ENCODE peak calls at places on chromosomes 6 and 20, in six cellular contexts. One of them, this sample, is unnamed.

GRCh38 chr20:4808872-4809271 is 87.2 kb downstream of the PRND start:
- DNase-seq in activated CD4-positive, alpha-beta T cell treated with anti-CD3 and anti-CD28 coated beads, Interleukin-2, amount 10 ng/mL, durations not matched to agents 7 days and 5 days: no peak
- DNase-seq in NCI-H1092 treated with DMSO at 0.1 percent for 48 hours: no peak
- DNase-seq in T-cell: no peak
- DNase-seq in HuH-7.5: no peak
- DNase-seq in T1000: no peak
- DNase-seq in this sample: no peak

GRCh38 chr6:150491131-150491795 is 108.4 kb upstream of the PLEKHG1 start:
- DNase-seq in activated CD4-positive, alpha-beta T cell treated with anti-CD3 and anti-CD28 coated beads, Interleukin-2, amount 10 ng/mL, durations not matched to agents 7 days and 5 days: peak
- DNase-seq in NCI-H1092 treated with DMSO at 0.1 percent for 48 hours: no peak
- DNase-seq in T-cell: no peak
- DNase-seq in HuH-7.5: no peak
- DNase-seq in T1000: no peak
- DNase-seq in this sample: no peak

GRCh38 chr6:158772851-158773371 is 46.3 kb downstream of the EZR start:
- DNase-seq in activated CD4-positive, alpha-beta T cell treated with anti-CD3 and anti-CD28 coated beads, Interleukin-2, amount 10 ng/mL, durations not matched to agents 7 days and 5 days: no peak
- DNase-seq in NCI-H1092 treated with DMSO at 0.1 percent for 48 hours: no peak
- DNase-seq in T-cell: no peak
- DNase-seq in HuH-7.5: no peak
- DNase-seq in T1000: no peak
- DNase-seq in this sample: peak

GRCh38 chr20:32195581-32195980 is 12.0 kb downstream of the PLAGL2 start:
- DNase-seq in activated CD4-positive, alpha-beta T cell treated with anti-CD3 and anti-CD28 coated beads, Interleukin-2, amount 10 ng/mL, durations not matched to agents 7 days and 5 days: no peak
- DNase-seq in NCI-H1092 treated with DMSO at 0.1 percent for 48 hours: no peak
- DNase-seq in T-cell: no peak
- DNase-seq in HuH-7.5: no peak
- DNase-seq in T1000: no peak
- DNase-seq in this sample: no peak

GRCh38 chr20:22373164-22373895 is 211.0 kb downstream of the FOXA2 start:
- DNase-seq in activated CD4-positive, alpha-beta T cell treated with anti-CD3 and anti-CD28 coated beads, Interleukin-2, amount 10 ng/mL, durations not matched to agents 7 days and 5 days: no peak
- DNase-seq in NCI-H1092 treated with DMSO at 0.1 percent for 48 hours: no peak
- DNase-seq in T-cell: no peak
- DNase-seq in HuH-7.5: no peak
- DNase-seq in T1000: no peak
- DNase-seq in this sample: no peak

GRCh38 chr6:159084493-159085091 is 39.8 kb upstream of the TAGAP start:
- DNase-seq in activated CD4-positive, alpha-beta T cell treated with anti-CD3 and anti-CD28 coated beads, Interleukin-2, amount 10 ng/mL, durations not matched to agents 7 days and 5 days: no peak
- DNase-seq in NCI-H1092 treated with DMSO at 0.1 percent for 48 hours: no peak
- DNase-seq in T-cell: no peak
- DNase-seq in HuH-7.5: no peak
- DNase-seq in T1000: no peak
- DNase-seq in this sample: no peak

GRCh38 chr20:47204746-47205122 is 151.8 kb downstream of the ZMYND8 start:
- DNase-seq in activated CD4-positive, alpha-beta T cell treated with anti-CD3 and anti-CD28 coated beads, Interleukin-2, amount 10 ng/mL, durations not matched to agents 7 days and 5 days: no peak
- DNase-seq in NCI-H1092 treated with DMSO at 0.1 percent for 48 hours: no peak
- DNase-seq in T-cell: no peak
- DNase-seq in HuH-7.5: no peak
- DNase-seq in T1000: no peak
- DNase-seq in this sample: no peak

GRCh38 chr6:128696651-128697391 is 176.4 kb upstream of the PTPRK start:
- DNase-seq in activated CD4-positive, alpha-beta T cell treated with anti-CD3 and anti-CD28 coated beads, Interleukin-2, amount 10 ng/mL, durations not matched to agents 7 days and 5 days: no peak
- DNase-seq in NCI-H1092 treated with DMSO at 0.1 percent for 48 hours: no peak
- DNase-seq in T-cell: no peak
- DNase-seq in HuH-7.5: no peak
- DNase-seq in T1000: no peak
- DNase-seq in this sample: no peak

GRCh38 chr6:12572884-12573824 is 143.4 kb upstream of the PHACTR1 start:
- DNase-seq in activated CD4-positive, alpha-beta T cell treated with anti-CD3 and anti-CD28 coated beads, Interleukin-2, amount 10 ng/mL, durations not matched to agents 7 days and 5 days: no peak
- DNase-seq in NCI-H1092 treated with DMSO at 0.1 percent for 48 hours: no peak
- DNase-seq in T-cell: no peak
- DNase-seq in HuH-7.5: no peak
- DNase-seq in T1000: peak
- DNase-seq in this sample: no peak

GRCh38 chr6:75094614-75095321 is 111.1 kb downstream of the COL12A1 start:
- DNase-seq in activated CD4-positive, alpha-beta T cell treated with anti-CD3 and anti-CD28 coated beads, Interleukin-2, amount 10 ng/mL, durations not matched to agents 7 days and 5 days: no peak
- DNase-seq in NCI-H1092 treated with DMSO at 0.1 percent for 48 hours: no peak
- DNase-seq in T-cell: no peak
- DNase-seq in HuH-7.5: no peak
- DNase-seq in T1000: no peak
- DNase-seq in this sample: no peak

GRCh38 chr20:51184289-51184688 is 161.4 kb upstream of the KCNG1 start:
- DNase-seq in activated CD4-positive, alpha-beta T cell treated with anti-CD3 and anti-CD28 coated beads, Interleukin-2, amount 10 ng/mL, durations not matched to agents 7 days and 5 days: no peak
- DNase-seq in NCI-H1092 treated with DMSO at 0.1 percent for 48 hours: no peak
- DNase-seq in T-cell: no peak
- DNase-seq in HuH-7.5: no peak
- DNase-seq in T1000: no peak
- DNase-seq in this sample: no peak

GRCh38 chr6:31614075-31614619 is 887 bp upstream of the AIF1 start:
- DNase-seq in activated CD4-positive, alpha-beta T cell treated with anti-CD3 and anti-CD28 coated beads, Interleukin-2, amount 10 ng/mL, durations not matched to agents 7 days and 5 days: no peak
- DNase-seq in NCI-H1092 treated with DMSO at 0.1 percent for 48 hours: no peak
- DNase-seq in T-cell: no peak
- DNase-seq in HuH-7.5: no peak
- DNase-seq in T1000: no peak
- DNase-seq in this sample: no peak

GRCh38 chr6:21594427-21595264 is 1.1 kb downstream of the SOX4 start:
- DNase-seq in activated CD4-positive, alpha-beta T cell treated with anti-CD3 and anti-CD28 coated beads, Interleukin-2, amount 10 ng/mL, durations not matched to agents 7 days and 5 days: peak
- DNase-seq in NCI-H1092 treated with DMSO at 0.1 percent for 48 hours: peak
- DNase-seq in T-cell: no peak
- DNase-seq in HuH-7.5: no peak
- DNase-seq in T1000: peak
- DNase-seq in this sample: peak

GRCh38 chr6:165218816-165219215 is 90.6 kb downstream of the C6orf118 start:
- DNase-seq in activated CD4-positive, alpha-beta T cell treated with anti-CD3 and anti-CD28 coated beads, Interleukin-2, amount 10 ng/mL, durations not matched to agents 7 days and 5 days: no peak
- DNase-seq in NCI-H1092 treated with DMSO at 0.1 percent for 48 hours: peak
- DNase-seq in T-cell: no peak
- DNase-seq in HuH-7.5: no peak
- DNase-seq in T1000: peak
- DNase-seq in this sample: no peak

GRCh38 chr6:69704916-69705315 is 91.9 kb downstream of the LMBRD1 start:
- DNase-seq in activated CD4-positive, alpha-beta T cell treated with anti-CD3 and anti-CD28 coated beads, Interleukin-2, amount 10 ng/mL, durations not matched to agents 7 days and 5 days: no peak
- DNase-seq in NCI-H1092 treated with DMSO at 0.1 percent for 48 hours: no peak
- DNase-seq in T-cell: no peak
- DNase-seq in HuH-7.5: no peak
- DNase-seq in T1000: no peak
- DNase-seq in this sample: no peak

GRCh38 chr6:108561742-108562502 is 1.2 kb downstream of the FOXO3 start:
- DNase-seq in activated CD4-positive, alpha-beta T cell treated with anti-CD3 and anti-CD28 coated beads, Interleukin-2, amount 10 ng/mL, durations not matched to agents 7 days and 5 days: no peak
- DNase-seq in NCI-H1092 treated with DMSO at 0.1 percent for 48 hours: no peak
- DNase-seq in T-cell: no peak
- DNase-seq in HuH-7.5: peak
- DNase-seq in T1000: no peak
- DNase-seq in this sample: no peak

GRCh38 chr20:373171-373890 is 7.2 kb upstream of the TRIB3 start:
- DNase-seq in activated CD4-positive, alpha-beta T cell treated with anti-CD3 and anti-CD28 coated beads, Interleukin-2, amount 10 ng/mL, durations not matched to agents 7 days and 5 days: no peak
- DNase-seq in NCI-H1092 treated with DMSO at 0.1 percent for 48 hours: no peak
- DNase-seq in T-cell: no peak
- DNase-seq in HuH-7.5: peak
- DNase-seq in T1000: peak
- DNase-seq in this sample: no peak

GRCh38 chr6:14811760-14812428 is 434.0 kb upstream of the JARID2 start:
- DNase-seq in activated CD4-positive, alpha-beta T cell treated with anti-CD3 and anti-CD28 coated beads, Interleukin-2, amount 10 ng/mL, durations not matched to agents 7 days and 5 days: no peak
- DNase-seq in NCI-H1092 treated with DMSO at 0.1 percent for 48 hours: no peak
- DNase-seq in T-cell: no peak
- DNase-seq in HuH-7.5: no peak
- DNase-seq in T1000: no peak
- DNase-seq in this sample: no peak

GRCh38 chr6:45419574-45420082 is 41.9 kb upstream of the SUPT3H start:
- DNase-seq in activated CD4-positive, alpha-beta T cell treated with anti-CD3 and anti-CD28 coated beads, Interleukin-2, amount 10 ng/mL, durations not matched to agents 7 days and 5 days: peak
- DNase-seq in NCI-H1092 treated with DMSO at 0.1 percent for 48 hours: no peak
- DNase-seq in T-cell: peak
- DNase-seq in HuH-7.5: peak
- DNase-seq in T1000: no peak
- DNase-seq in this sample: no peak

GRCh38 chr20:38114353-38114791 is 50.7 kb downstream of the TGM2 start:
- DNase-seq in activated CD4-positive, alpha-beta T cell treated with anti-CD3 and anti-CD28 coated beads, Interleukin-2, amount 10 ng/mL, durations not matched to agents 7 days and 5 days: peak
- DNase-seq in NCI-H1092 treated with DMSO at 0.1 percent for 48 hours: no peak
- DNase-seq in T-cell: no peak
- DNase-seq in HuH-7.5: no peak
- DNase-seq in T1000: no peak
- DNase-seq in this sample: no peak

GRCh38 chr20:4371623-4372246 is 350.0 kb upstream of the PRND start:
- DNase-seq in activated CD4-positive, alpha-beta T cell treated with anti-CD3 and anti-CD28 coated beads, Interleukin-2, amount 10 ng/mL, durations not matched to agents 7 days and 5 days: no peak
- DNase-seq in NCI-H1092 treated with DMSO at 0.1 percent for 48 hours: no peak
- DNase-seq in T-cell: no peak
- DNase-seq in HuH-7.5: no peak
- DNase-seq in T1000: no peak
- DNase-seq in this sample: no peak

GRCh38 chr6:13560651-13561044 is 13.8 kb upstream of the SIRT5 start:
- DNase-seq in activated CD4-positive, alpha-beta T cell treated with anti-CD3 and anti-CD28 coated beads, Interleukin-2, amount 10 ng/mL, durations not matched to agents 7 days and 5 days: no peak
- DNase-seq in NCI-H1092 treated with DMSO at 0.1 percent for 48 hours: no peak
- DNase-seq in T-cell: no peak
- DNase-seq in HuH-7.5: no peak
- DNase-seq in T1000: no peak
- DNase-seq in this sample: no peak

This sample was measured in coronary artery.